ENCODE peak calls at places on chromosomes 6 and 20, in nine cellular contexts. Y is GM06990; I is AG09319; K is foreskin fibroblast; D is CD8-positive, alpha-beta T cell; W is A549; F is CD4-positive, alpha-beta T cell; P is B cell; J is IMR-90. L is an unnamed sample.
A peak's percentile ranks its signal among the peaks of the same experiment; 100 is the strongest.

GRCh38 chr6:159170999-159171712 is 2.0 kb downstream of the FNDC1 start:
- DNase-seq in I (no peak), Y (no peak), D (no peak), K (peak; percentile 67), F (no peak), P (no peak), J (peak; percentile 75), W (no peak), L (no peak)

GRCh38 chr20:63625771-63626423 is 1.0 kb downstream of the GMEB2 start:
- DNase-seq in D (peak; percentile 41), J (peak; percentile 17), Y (peak; percentile 69), I (no peak), W (peak; percentile 24), K (no peak), P (peak; percentile 48), F (peak; percentile 42), L (peak; percentile 68)

GRCh38 chr6:11710221-11710836 is 68.3 kb downstream of the ADTRP start:
- DNase-seq in F (peak; percentile 58), I (no peak), W (no peak), Y (no peak), P (no peak), D (peak; percentile 70), J (peak; percentile 43), K (no peak), L (no peak)

GRCh38 chr6:104689551-104690205 is 170.0 kb downstream of the HACE1 start:
- DNase-seq in F (no peak), I (no peak), K (peak; percentile 68), D (no peak), Y (no peak), P (no peak), W (no peak), J (peak; percentile 28), L (peak; percentile 83)

GRCh38 chr20:56358070-56358469 is 704 bp upstream of the FAM210B start:
- DNase-seq in P (no peak), Y (no peak), K (peak; percentile 44), D (no peak), I (no peak), F (no peak), W (peak; percentile 43), J (no peak), L (no peak)

GRCh38 chr20:32053648-32054047 is 1.6 kb downstream of the HCK start:
- DNase-seq in Y (no peak), W (no peak), D (no peak), P (no peak), F (no peak), J (no peak), K (no peak), I (no peak), L (no peak)

GRCh38 chr6:31736026-31736767 is at the start of gene CLIC1:
- DNase-seq in I (no peak), P (peak; percentile 82), Y (peak; percentile 87), F (peak; percentile 74), J (peak; percentile 75), W (peak; percentile 78), K (peak; percentile 87), D (peak; percentile 72), L (peak; percentile 93)

GRCh38 chr6:135869857-135870256 is 18.4 kb downstream of the PDE7B start:
- DNase-seq in F (no peak), W (no peak), J (peak; percentile 30), I (no peak), K (no peak), D (no peak), Y (no peak), P (no peak), L (no peak)

GRCh38 chr20:1005452-1006027 is 3.4 kb upstream of the RSPO4 start:
- DNase-seq in I (no peak), W (peak; percentile 66), P (no peak), D (no peak), F (no peak), J (peak; percentile 24), Y (no peak), K (peak; percentile 16), L (peak; percentile 91)

GRCh38 chr6:93165850-93166249 is 253.5 kb downstream of the EPHA7 start:
- DNase-seq in F (no peak), K (no peak), Y (no peak), I (no peak), P (no peak), D (no peak), J (no peak), W (no peak), L (no peak)

GRCh38 chr6:111586554-111586953 is 19.1 kb downstream of the TRAF3IP2 start:
- DNase-seq in I (no peak), P (no peak), D (no peak), J (no peak), K (no peak), W (no peak), F (no peak), Y (no peak), L (no peak)
- TF ChIP-seq CTCF in I (no peak), P (no peak), D (no peak), J (no peak), K (no peak), W (no peak), F (no peak), Y (no peak), L (no peak)

GRCh38 chr6:132395015-132395597 is 6.2 kb downstream of the MOXD1 start:
- DNase-seq in D (no peak), P (no peak), W (no peak), K (no peak), Y (no peak), J (no peak), F (no peak), I (no peak), L (no peak)

GRCh38 chr6:132390451-132390850 is 10.8 kb downstream of the MOXD1 start:
- DNase-seq in I (no peak), F (no peak), J (no peak), Y (no peak), P (no peak), W (no peak), K (no peak), D (no peak), L (no peak)

GRCh38 chr6:132392292-132392691 is 9.0 kb downstream of the MOXD1 start:
- DNase-seq in W (no peak), J (no peak), D (no peak), K (no peak), Y (no peak), I (no peak), P (no peak), F (no peak), L (no peak)

GRCh38 chr6:132391391-132392291 is 9.6 kb downstream of the MOXD1 start:
- DNase-seq in F (no peak), D (no peak), Y (no peak), P (no peak), J (peak; percentile 96), W (no peak), K (peak; percentile 93), I (no peak), L (no peak)

DNA sequence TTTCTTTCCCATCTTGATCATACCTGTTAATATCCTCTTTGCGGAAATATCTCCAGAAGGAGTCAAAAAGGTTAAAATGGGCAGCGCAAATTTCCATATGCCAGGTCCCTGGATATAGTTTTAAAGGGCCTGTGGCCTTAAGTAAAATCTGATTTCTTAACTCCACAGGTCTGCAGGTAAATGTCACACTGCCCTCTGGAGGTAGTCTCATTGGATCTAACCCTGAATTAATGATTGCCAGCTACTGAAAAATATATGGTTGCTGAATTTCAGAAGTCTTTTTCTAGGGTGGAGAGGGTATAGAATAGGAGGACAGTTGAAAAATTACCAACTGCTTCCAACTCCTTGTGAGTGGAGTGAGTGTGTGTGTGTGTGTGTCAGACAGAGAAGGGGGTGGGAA is 8.5 kb downstream of the MOXD1 start:
- DNase-seq in Y (no peak), D (no peak), W (peak; percentile 33), I (no peak), P (no peak), F (no peak), J (no peak), K (no peak), L (no peak)
- TF ChIP-seq CTCF in Y (peak; percentile 30), D (no peak), W (peak; percentile 38), I (peak; percentile 8), P (peak; percentile 62), F (no peak), J (peak; percentile 21), K (peak; percentile 6), L (peak; percentile 74)

GRCh38 chr6:107075951-107076381 is 39.3 kb downstream of the BEND3 start:
- DNase-seq in W (peak; percentile 7), Y (no peak), P (no peak), I (no peak), F (no peak), D (no peak), K (peak; percentile 43), J (peak; percentile 15), L (peak; percentile 42)
- TF ChIP-seq CTCF in W (peak; percentile 22), Y (no peak), P (no peak), I (no peak), F (no peak), D (no peak), K (peak; percentile 30), J (peak; percentile 16), L (peak; percentile 40)

GRCh38 chr6:69868961-69869360 is 2.6 kb downstream of the COL19A1 start:
- DNase-seq in D (no peak), W (no peak), K (no peak), P (no peak), Y (no peak), I (no peak), F (no peak), J (no peak), L (no peak)

GRCh38 chr6:69868252-69868804 is 2.0 kb downstream of the COL19A1 start:
- DNase-seq in D (no peak), K (no peak), W (no peak), F (no peak), Y (no peak), I (no peak), P (no peak), J (no peak), L (no peak)

GRCh38 chr6:69865126-69865525 is 1.2 kb upstream of the COL19A1 start:
- DNase-seq in I (peak; percentile 14), F (no peak), P (no peak), D (no peak), J (peak; percentile 39), Y (no peak), W (no peak), K (peak; percentile 43), L (no peak)

GRCh38 chr6:69866351-69867074 is at the start of gene COL19A1:
- DNase-seq in F (peak; percentile 37), D (peak; percentile 22), K (no peak), P (peak; percentile 78), I (no peak), J (no peak), W (no peak), Y (peak; percentile 79), L (peak; percentile 82)

DNA sequence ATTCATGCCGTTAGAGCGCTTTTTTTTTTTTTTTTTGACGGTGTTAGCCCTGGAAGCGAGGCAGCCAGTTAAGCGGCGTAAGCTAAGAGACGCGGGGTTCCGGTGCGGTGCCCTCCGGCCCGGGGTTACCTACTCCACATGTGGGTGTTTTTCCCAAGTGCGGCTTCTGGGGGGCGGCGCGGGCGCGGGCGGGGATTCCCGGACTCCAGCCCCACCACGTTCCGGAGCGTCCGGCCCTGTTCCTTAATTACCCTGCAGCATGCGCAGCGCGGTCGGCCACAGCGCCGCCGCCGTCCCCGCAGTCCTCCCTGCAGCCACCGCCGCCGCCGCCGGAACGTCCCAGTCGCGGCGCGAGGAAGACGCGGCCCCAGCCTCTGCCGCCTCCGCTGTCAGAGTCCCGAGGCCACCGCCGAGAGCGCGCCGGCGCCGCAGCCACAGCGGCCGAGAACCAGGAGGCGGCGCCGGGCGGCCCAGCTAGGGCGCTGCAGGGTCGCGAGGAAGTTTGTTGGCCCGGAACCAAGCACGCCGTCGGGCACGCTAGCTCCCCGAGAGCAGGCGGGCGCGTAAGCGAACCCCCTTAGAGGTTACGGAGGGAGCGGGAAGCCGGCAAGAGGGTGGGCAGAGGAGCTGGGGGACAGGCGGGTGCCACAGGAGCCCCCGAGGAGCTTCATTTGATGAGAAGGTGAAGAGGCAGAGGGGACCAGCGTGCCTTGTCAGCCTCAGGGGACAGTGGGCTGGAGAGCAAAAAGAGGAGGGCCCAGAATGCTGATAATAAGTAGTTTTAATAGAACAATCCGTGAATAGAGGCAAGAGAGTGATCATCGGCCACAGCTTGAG is 937 bp downstream of the COL19A1 start:
- DNase-seq in P (peak; percentile 83), D (peak; percentile 59), I (no peak), J (peak; percentile 0), Y (peak; percentile 87), F (peak; percentile 69), W (peak; percentile 5), K (peak; percentile 12), L (peak; percentile 90)
- TF ChIP-seq CTCF in P (peak; percentile 65), D (no peak), I (no peak), J (no peak), Y (peak; percentile 17), F (no peak), W (no peak), K (no peak), L (peak; percentile 63)

L was measured in endodermal cell.